ENCODE peak calls at places on chromosomes 1 and 21, in ten cellular contexts. H is H7; W is pancreas; N is effector memory CD4-positive, alpha-beta T cell; A is ovary; C is spleen; B is thoracic aorta; X is naive thymus-derived CD4-positive, alpha-beta T cell; F is upper lobe of right lung; Y is BJ. T is an unnamed sample.

GRCh38 chr1:29657816-29658215 is 421.5 kb downstream of the PTPRU start:
- DNase-seq in H (peak; percentile 1), W (no peak), N (no peak), A (no peak), C (no peak), B (no peak), X (no peak), F (no peak), Y (no peak), T (no peak)

GRCh38 chr1:221987860-221988520 is 246.1 kb upstream of the DUSP10 start:
- DNase-seq in H (no peak), W (no peak), N (no peak), A (no peak), C (no peak), B (no peak), X (no peak), F (no peak), Y (no peak), T (no peak)

GRCh38 chr1:58107943-58108342 is 438.6 kb downstream of the OMA1 start:
- DNase-seq in H (no peak), W (no peak), N (no peak), A (no peak), C (no peak), B (no peak), X (no peak), F (no peak), Y (no peak), T (no peak)

GRCh38 chr1:13864760-13865159 is 164.8 kb downstream of the PRDM2 start:
- DNase-seq in H (no peak), W (no peak), N (no peak), A (no peak), C (no peak), B (no peak), X (no peak), F (no peak), Y (no peak), T (no peak)

GRCh38 chr21:46325073-46325912 is 1.3 kb downstream of the PCNT start:
- DNase-seq in H (peak; percentile 92), W (peak; percentile 48), N (peak; percentile 11), A (peak; percentile 63), C (peak; percentile 92), B (no peak), X (no peak), F (peak; percentile 75), Y (no peak), T (peak; percentile 36)

GRCh38 chr21:38858429-38859205 is 52.9 kb downstream of the ETS2 start:
- DNase-seq in H (no peak), W (no peak), N (no peak), A (no peak), C (no peak), B (no peak), X (no peak), F (no peak), Y (no peak), T (no peak)

GRCh38 chr1:6028042-6028895 is 17.4 kb upstream of the KCNAB2 start:
- DNase-seq in H (no peak), W (no peak), N (peak; percentile 63), A (no peak), C (peak; percentile 91), B (no peak), X (peak; percentile 75), F (peak; percentile 76), Y (no peak), T (no peak)

GRCh38 chr21:38267136-38267535 is 10.3 kb downstream of the KCNJ15 start:
- DNase-seq in H (no peak), W (no peak), N (no peak), A (no peak), C (no peak), B (no peak), X (no peak), F (no peak), Y (no peak), T (no peak)

GRCh38 chr1:1080122-1080753 is 6.1 kb upstream of the RNF223 start:
- DNase-seq in H (peak; percentile 97), W (peak; percentile 59), N (no peak), A (peak; percentile 65), C (peak; percentile 84), B (no peak), X (no peak), F (peak; percentile 87), Y (peak; percentile 17), T (peak; percentile 79)

GRCh38 chr1:185045793-185046441 is 559 bp downstream of the RNF2 start:
- DNase-seq in H (peak; percentile 82), W (peak; percentile 37), N (no peak), A (no peak), C (no peak), B (no peak), X (peak; percentile 24), F (peak; percentile 67), Y (no peak), T (peak; percentile 70)

GRCh38 chr1:21634481-21635137 is 34.5 kb downstream of the RAP1GAP start:
- DNase-seq in H (no peak), W (peak; percentile 81), N (no peak), A (no peak), C (no peak), B (no peak), X (no peak), F (peak; percentile 83), Y (no peak), T (no peak)

GRCh38 chr1:2231667-2232254 is 3.6 kb downstream of the SKI start:
- DNase-seq in H (peak; percentile 95), W (peak; percentile 52), N (peak; percentile 83), A (peak; percentile 88), C (peak; percentile 89), B (peak; percentile 77), X (peak; percentile 73), F (peak; percentile 96), Y (no peak), T (peak; percentile 76)

GRCh38 chr1:184866991-184867788 is 107.1 kb downstream of the NIBAN1 start:
- DNase-seq in H (no peak), W (no peak), N (peak; percentile 57), A (no peak), C (no peak), B (no peak), X (peak; percentile 36), F (no peak), Y (peak; percentile 82), T (no peak)

GRCh38 chr1:64898107-64898861 is 68.1 kb downstream of the JAK1 start:
- DNase-seq in H (peak; percentile 31), W (peak; percentile 86), N (peak; percentile 35), A (peak; percentile 64), C (no peak), B (peak; percentile 89), X (no peak), F (peak; percentile 70), Y (peak; percentile 93), T (peak; percentile 16)

GRCh38 chr1:204994086-204994862 is 48.7 kb upstream of the CNTN2 start:
- DNase-seq in H (no peak), W (no peak), N (no peak), A (no peak), C (no peak), B (no peak), X (no peak), F (no peak), Y (no peak), T (no peak)

GRCh38 chr1:30872033-30872947 is 36.3 kb downstream of the SDC3 start:
- DNase-seq in H (peak; percentile 90), W (no peak), N (no peak), A (no peak), C (no peak), B (no peak), X (no peak), F (no peak), Y (no peak), T (no peak)

GRCh38 chr1:154419620-154420020 is 14.5 kb downstream of the IL6R start:
- DNase-seq in H (no peak), W (peak; percentile 89), N (no peak), A (peak; percentile 83), C (peak; percentile 89), B (peak; percentile 66), X (peak; percentile 66), F (peak; percentile 90), Y (peak; percentile 57), T (no peak)
- H3K4me3 ChIP-seq in H (no peak overlapping the region), W (no peak overlapping the region), N (peak overlapping the region; percentile 20), A (peak overlapping the region; percentile 15), C (no peak overlapping the region), B (peak overlapping the region; percentile 65), X (peak overlapping the region; percentile 40), F (peak overlapping the region; percentile 25), Y (no peak overlapping the region), T (no peak overlapping the region)

GRCh38 chr1:151593651-151594625 is 17.9 kb upstream of the SNX27 start:
- DNase-seq in H (peak; percentile 91), W (peak; percentile 83), N (peak; percentile 62), A (peak; percentile 72), C (peak; percentile 96), B (no peak), X (peak; percentile 89), F (peak; percentile 93), Y (no peak), T (peak; percentile 59)
- H3K4me3 ChIP-seq in H (peak overlapping the region; percentile 43), W (no peak overlapping the region), N (no peak overlapping the region), A (no peak overlapping the region), C (no peak overlapping the region), B (peak overlapping the region; percentile 52), X (no peak overlapping the region), F (no peak overlapping the region), Y (no peak overlapping the region), T (peak overlapping the region; percentile 1)

GRCh38 chr1:9182784-9183257 is 51.8 kb upstream of the H6PD start:
- DNase-seq in H (peak; percentile 82), W (no peak), N (no peak), A (peak; percentile 58), C (peak; percentile 76), B (no peak), X (no peak), F (no peak), Y (no peak), T (no peak)
- H3K4me3 ChIP-seq in H (peak overlapping the region; percentile 66), W (peak overlapping the region; percentile 53), N (peak overlapping the region; percentile 37), A (peak overlapping the region; percentile 66), C (peak overlapping the region; percentile 51), B (peak overlapping the region; percentile 97), X (no peak overlapping the region), F (peak overlapping the region; percentile 80), Y (peak overlapping the region; percentile 89), T (no peak overlapping the region)

DNA sequence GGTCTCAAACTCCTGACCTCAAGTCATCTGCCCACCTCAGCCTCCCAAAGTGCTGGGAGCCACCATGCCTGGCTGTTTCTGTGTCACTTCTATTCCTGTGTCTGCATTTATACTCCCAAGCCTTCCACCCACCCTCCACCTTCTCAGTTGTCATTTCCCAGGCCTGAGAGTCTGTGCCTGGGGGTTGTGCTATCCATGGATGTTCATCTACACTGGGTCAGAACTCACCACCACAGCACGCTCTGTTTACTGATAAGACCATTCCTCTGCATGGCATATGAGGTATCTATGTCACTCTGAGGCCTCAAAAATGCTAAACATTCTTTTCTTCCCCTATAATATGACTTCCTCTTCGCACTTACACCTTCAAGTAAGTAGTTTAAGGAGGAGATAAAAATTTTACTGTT is 6.1 kb downstream of the NENF start:
- DNase-seq in H (no peak), W (no peak), N (no peak), A (no peak), C (no peak), B (no peak), X (no peak), F (no peak), Y (no peak), T (no peak)
- H3K4me3 ChIP-seq in H (no peak overlapping the region), W (no peak overlapping the region), N (no peak overlapping the region), A (no peak overlapping the region), C (no peak overlapping the region), B (no peak overlapping the region), X (no peak overlapping the region), F (no peak overlapping the region), Y (no peak overlapping the region), T (no peak overlapping the region)